ENCODE peak calls at places on chromosomes 13 and 19, in four cellular contexts. Z is K562, B is WTC11, E is HepG2. D is an unnamed sample.

GRCh38 chr13:41674246-41674645 is 216.9 kb downstream of the RGCC start:
- DNase-seq in B (no peak), Z (no peak), E (no peak), D (no peak)

GRCh38 chr13:32116210-32116609 is 84.6 kb downstream of the FRY start:
- DNase-seq in Z (no peak), E (no peak), B (no peak), D (no peak)

GRCh38 chr13:25375727-25376358 is 4.1 kb downstream of the ATP8A2 start:
- DNase-seq in E (peak; percentile 42), B (peak; percentile 36), Z (peak; percentile 50), D (peak; percentile 48)

GRCh38 chr19:4301590-4302237 is 475 bp downstream of the TMIGD2 start:
- DNase-seq in Z (no peak), B (no peak), E (no peak), D (no peak)

GRCh38 chr13:95418946-95419345 is 117.7 kb upstream of the ABCC4 start:
- DNase-seq in E (no peak), Z (no peak), B (no peak), D (no peak)

GRCh38 chr13:74217816-74218215 is 83.6 kb upstream of the KLF12 start:
- DNase-seq in B (no peak), Z (no peak), E (no peak), D (no peak)

GRCh38 chr13:39612023-39612637 is 9.1 kb upstream of the LHFPL6 start:
- DNase-seq in E (peak; percentile 58), B (peak; percentile 70), Z (peak; percentile 19), D (peak; percentile 49)

GRCh38 chr19:40465025-40465780 is at the start of gene BLVRB:
- DNase-seq in Z (no peak), B (no peak), E (peak; percentile 52), D (no peak)

GRCh38 chr19:17073869-17074627 is 1.2 kb downstream of the HAUS8 start:
- DNase-seq in B (no peak), Z (peak; percentile 51), E (no peak), D (no peak)

GRCh38 chr19:12792048-12792852 is 964 bp downstream of the JUNB start:
- DNase-seq in Z (peak; percentile 64), E (peak; percentile 46), B (peak; percentile 80), D (no peak)

GRCh38 chr19:596263-596655 is 6.6 kb downstream of the HCN2 start:
- DNase-seq in E (no peak), Z (no peak), B (no peak), D (no peak)

GRCh38 chr13:31920301-31920818 is 111.2 kb upstream of the FRY start:
- DNase-seq in B (no peak), Z (no peak), E (no peak), D (no peak)

GRCh38 chr13:24574847-24575246 is 62.3 kb upstream of the PARP4 start:
- DNase-seq in E (no peak), Z (no peak), B (no peak), D (no peak)

GRCh38 chr13:92768592-92768991 is 458.0 kb upstream of the GPC6 start:
- DNase-seq in B (no peak), E (no peak), Z (no peak), D (no peak)

GRCh38 chr13:40809471-40809870 is 20.1 kb downstream of the SLC25A15 start:
- DNase-seq in B (no peak), E (no peak), Z (no peak), D (no peak)

GRCh38 chr19:55258476-55258827 is 365 bp downstream of the PPP6R1 start:
- DNase-seq in Z (peak; percentile 83), B (no peak), E (no peak), D (peak; percentile 32)

GRCh38 chr13:51004111-51004865 is 94.7 kb downstream of the RNASEH2B start:
- DNase-seq in E (no peak), Z (no peak), B (no peak), D (no peak)

GRCh38 chr13:107422421-107422820 is 792.9 kb downstream of the LIG4 start:
- DNase-seq in E (no peak), Z (no peak), B (no peak), D (no peak)

GRCh38 chr13:37106642-37107041 is 1.2 kb upstream of the CSNK1A1L start:
- DNase-seq in E (no peak), B (no peak), Z (no peak), D (no peak)

GRCh38 chr19:35908977-35909683 is 1.0 kb upstream of the TYROBP start:
- DNase-seq in Z (no peak), E (no peak), B (no peak), D (no peak)

GRCh38 chr13:98504029-98504351 is 72.9 kb downstream of the STK24 start:
- DNase-seq in B (no peak), E (no peak), Z (no peak), D (no peak)

GRCh38 chr13:50224534-50224933 is 209.3 kb downstream of the KCNRG start:
- DNase-seq in Z (no peak), E (no peak), B (no peak), D (no peak)

GRCh38 chr19:36113895-36114762 is 546 bp downstream of the POLR2I start:
- DNase-seq in E (no peak), B (peak; percentile 51), Z (peak; percentile 53), D (no peak)

GRCh38 chr19:42294471-42295137 is 7.3 kb upstream of the PRR19 start:
- DNase-seq in B (no peak), Z (no peak), E (no peak), D (no peak)

GRCh38 chr13:28819748-28820098 is 416 bp upstream of the MTUS2 start:
- DNase-seq in Z (peak; percentile 76), E (peak; percentile 9), B (peak; percentile 81), D (peak; percentile 82)

GRCh38 chr13:28820099-28821051 is at the start of gene MTUS2:
- DNase-seq in B (peak; percentile 70), E (no peak), Z (peak; percentile 68), D (peak; percentile 11)

GRCh38 chr13:28822161-28822560 is 2.0 kb downstream of the MTUS2 start:
- DNase-seq in E (no peak), B (no peak), Z (no peak), D (no peak)

GRCh38 chr13:28817204-28817603 is 2.9 kb upstream of the MTUS2 start:
- DNase-seq in Z (peak; percentile 10), B (peak; percentile 27), E (peak; percentile 39), D (no peak)

GRCh38 chr13:28819046-28819747 is 942 bp upstream of the MTUS2 start:
- DNase-seq in E (no peak), Z (peak; percentile 10), B (peak; percentile 16), D (peak; percentile 34)
- TF ChIP-seq ELF4 in E (no peak), Z (no peak), B (no peak), D (no peak)

DNA sequence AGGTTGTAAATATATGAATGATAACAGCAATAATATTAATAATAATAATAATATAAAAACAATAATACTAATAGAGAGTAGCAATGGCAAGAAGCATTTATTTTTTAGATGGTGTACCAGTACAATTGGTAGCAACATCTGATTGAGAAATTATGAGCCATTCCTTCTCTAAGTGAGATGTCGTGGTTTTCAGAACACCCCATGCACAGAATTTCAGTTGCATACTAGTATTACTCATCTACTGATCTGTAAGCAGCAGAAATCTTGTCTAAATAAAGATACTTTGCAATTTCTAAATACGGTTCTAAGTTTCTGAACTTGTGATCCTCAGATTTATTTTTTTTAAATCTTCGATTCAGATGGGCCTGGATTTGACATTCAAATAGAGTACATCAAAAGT is 788.0 kb upstream of the ATXN8OS start:
- DNase-seq in Z (no peak), E (no peak), B (no peak), D (no peak)
- TF ChIP-seq ELF4 in Z (no peak), E (no peak), B (no peak), D (no peak)

GRCh38 chr19:6489278-6490061 is 7.9 kb upstream of the DENND1C start:
- DNase-seq in Z (peak; percentile 4), E (no peak), B (no peak), D (no peak)
- TF ChIP-seq ELF4 in Z (no peak), E (no peak), B (no peak), D (no peak)

DNA sequence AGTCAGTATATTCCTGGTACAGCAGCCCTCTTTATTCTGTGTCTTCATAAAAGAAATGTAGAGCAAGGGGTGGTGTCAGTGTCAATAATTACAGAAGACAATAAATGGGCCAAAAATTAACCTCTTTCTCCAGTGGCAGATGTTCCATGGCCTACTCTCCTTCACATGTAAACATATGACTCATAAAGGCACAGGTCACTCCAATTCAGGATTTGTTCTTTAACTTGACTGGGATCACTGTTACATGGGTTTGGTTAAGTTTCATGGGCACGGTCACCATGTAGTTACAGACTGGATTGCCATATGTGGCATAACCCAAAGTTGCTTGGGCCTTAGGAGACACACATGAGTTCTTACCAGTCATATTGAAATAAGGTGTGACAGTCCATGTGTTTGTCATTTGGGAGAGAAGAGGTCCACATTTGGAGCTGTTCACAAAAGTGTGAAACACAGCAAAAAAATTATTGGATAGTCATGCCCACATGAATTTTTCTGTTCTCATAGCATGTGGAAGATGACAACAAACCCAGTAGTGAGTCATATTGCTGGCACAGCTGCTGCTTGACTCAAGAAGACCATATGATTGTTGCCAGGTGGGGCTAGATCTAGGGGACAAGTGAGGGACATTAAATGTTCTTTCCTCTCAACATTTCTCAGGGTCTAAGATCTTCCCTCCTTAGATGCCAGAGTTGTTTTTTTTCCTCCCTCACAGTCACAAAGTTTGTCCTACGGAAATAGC is 68.1 kb upstream of the HTR2A start:
- DNase-seq in B (no peak), E (no peak), Z (no peak), D (no peak)
- TF ChIP-seq ELF4 in B (no peak), E (no peak), Z (no peak), D (no peak)

DNA sequence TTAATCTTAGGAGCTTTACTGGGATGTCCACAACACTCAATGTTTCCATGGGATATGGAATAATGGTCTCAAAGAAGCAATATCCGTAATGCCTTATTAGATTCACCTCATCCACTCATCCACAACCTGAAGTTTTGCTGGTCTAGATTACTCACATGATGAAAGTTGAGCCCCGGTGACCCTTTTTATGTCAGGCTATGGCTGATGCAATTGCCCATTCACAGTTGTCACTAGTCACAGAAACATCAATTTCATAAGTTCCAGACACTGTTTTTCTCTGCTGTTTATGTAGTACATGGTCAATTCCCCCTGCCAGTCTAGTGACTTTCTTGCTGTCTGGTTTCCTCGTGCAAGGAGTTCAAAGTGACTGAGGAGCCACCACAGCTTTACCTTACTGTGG is 491.2 kb upstream of the ATXN8OS start:
- DNase-seq in B (no peak), E (no peak), Z (no peak), D (no peak)
- TF ChIP-seq ELF4 in B (no peak), E (no peak), Z (no peak), D (no peak)

GRCh38 chr13:99614465-99614885 is 113.2 kb downstream of the TM9SF2 start:
- DNase-seq in Z (no peak), E (peak; percentile 76), B (peak; percentile 44), D (no peak)
- TF ChIP-seq ELF4 in Z (no peak), E (no peak), B (no peak), D (no peak)

DNA sequence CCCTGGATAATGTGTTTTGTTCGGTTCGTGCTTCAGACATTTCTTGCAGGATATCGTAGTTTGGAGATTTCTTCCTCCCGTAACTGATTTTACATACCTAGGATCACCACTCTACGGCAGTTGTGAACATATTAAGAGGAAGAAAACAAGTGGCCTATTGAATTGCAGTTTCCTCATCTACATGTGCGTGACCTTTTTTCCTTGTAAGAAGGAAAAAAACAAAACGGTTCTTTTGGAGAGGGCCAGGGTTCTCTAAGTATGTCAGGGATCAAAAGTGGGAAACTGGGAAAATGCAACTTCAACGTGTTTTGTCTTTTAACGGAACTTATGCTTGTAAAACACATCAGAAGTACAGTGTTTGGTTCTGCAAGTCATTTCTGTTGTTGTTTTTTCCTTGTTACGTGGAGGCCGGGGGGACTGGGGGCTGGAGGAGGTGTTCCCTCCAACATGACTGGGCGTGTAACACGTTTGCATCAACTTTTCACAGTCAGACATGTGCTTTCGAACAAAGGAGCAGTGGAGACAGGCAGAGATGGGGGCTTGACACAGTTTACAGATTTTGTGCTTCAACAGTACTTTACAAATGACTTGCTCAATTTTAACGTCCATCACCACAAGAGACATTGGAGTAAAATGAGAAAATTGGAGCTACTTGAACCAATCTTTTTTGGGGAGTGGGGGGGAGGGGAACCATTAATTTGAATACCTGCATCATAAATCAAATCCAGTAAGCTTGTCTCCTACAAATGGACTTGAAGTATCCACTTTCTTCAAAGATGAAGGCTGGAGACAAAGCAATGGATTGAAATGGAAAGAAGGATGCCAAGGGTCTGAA is 3.8 kb downstream of the ZC3H4 start:
- DNase-seq in B (no peak), Z (peak; percentile 19), E (no peak), D (no peak)
- TF ChIP-seq ELF4 in B (no peak), Z (peak; percentile 56), E (no peak), D (no peak)

D was measured in HEK293T.